ENCODE peak calls at places on chromosomes 7 and 10, in six cellular contexts. A is ACHN; L is stimulated activated effector memory CD8-positive, alpha-beta T cell treated with anti-CD3 and anti-CD28 coated beads, Interleukin-12 subunit alpha, Interleukin-12 subunit beta, amount 100 ng/mL, for 72 hours; T is stimulated activated CD8-positive, alpha-beta memory T cell treated with anti-CD3 and anti-CD28 coated beads, Interleukin-12 subunit alpha, Interleukin-12 subunit beta, amount 100 ng/mL, for 4 hours; B is brain pericyte; E is cardiac muscle cell. S is an unnamed sample.

GRCh38 chr10:92969151-92969550 is 91.4 kb upstream of the CYP26C1 start:
- DNase-seq in B (no peak), E (no peak), A (no peak), T (no peak), L (no peak), S (no peak)

GRCh38 chr7:146961617-146962016 is 845.0 kb downstream of the CNTNAP2 start:
- DNase-seq in E (no peak), B (peak), A (peak), T (no peak), L (no peak), S (no peak)

GRCh38 chr7:26663905-26664673 is 200.3 kb downstream of the SKAP2 start:
- DNase-seq in E (no peak), B (no peak), L (no peak), A (no peak), T (no peak), S (no peak)

GRCh38 chr7:2811476-2812118 is 32.5 kb downstream of the GNA12 start:
- DNase-seq in L (no peak), A (no peak), B (no peak), E (no peak), T (no peak), S (no peak)

GRCh38 chr7:135098391-135098790 is 49.5 kb upstream of the TMEM140 start:
- DNase-seq in E (no peak), B (no peak), L (no peak), T (no peak), A (no peak), S (no peak)

GRCh38 chr10:62230344-62231138 is 38.1 kb downstream of the RTKN2 start:
- DNase-seq in A (no peak), T (no peak), E (no peak), B (no peak), L (no peak), S (no peak)

GRCh38 chr7:100157069-100157333 is 1.5 kb downstream of the TRAPPC14 start:
- DNase-seq in A (no peak), B (no peak), T (no peak), L (no peak), E (no peak), S (no peak)

GRCh38 chr10:14736600-14737081 is 38.1 kb downstream of the FAM107B start:
- DNase-seq in A (no peak), L (no peak), E (peak), B (no peak), T (no peak), S (no peak)

GRCh38 chr7:128117691-128118090 is 86.5 kb upstream of the LRRC4 start:
- DNase-seq in B (no peak), T (no peak), E (no peak), A (no peak), L (no peak), S (no peak)

GRCh38 chr10:14126697-14127440 is 203.9 kb downstream of the FRMD4A start:
- DNase-seq in L (no peak), B (no peak), E (no peak), T (no peak), A (peak), S (no peak)

GRCh38 chr10:74145133-74145532 is 5.5 kb downstream of the AP3M1 start:
- DNase-seq in A (peak), L (no peak), T (no peak), B (peak), E (no peak), S (no peak)

GRCh38 chr7:130268463-130269317 is 2.0 kb downstream of the CPA2 start:
- DNase-seq in A (no peak), E (no peak), T (no peak), L (no peak), B (no peak), S (no peak)

GRCh38 chr10:15254808-15255655 is 86.5 kb upstream of the NMT2 start:
- DNase-seq in A (no peak), B (no peak), T (no peak), L (no peak), E (peak), S (no peak)

GRCh38 chr10:51683031-51683830 is 16.2 kb downstream of the CSTF2T start:
- DNase-seq in E (no peak), A (no peak), B (no peak), T (no peak), L (no peak), S (no peak)

GRCh38 chr10:102776779-102777417 is 33.1 kb downstream of the WBP1L start:
- DNase-seq in E (peak), L (no peak), A (no peak), B (peak), T (no peak), S (no peak)

GRCh38 chr10:126088144-126088543 is 191.8 kb downstream of the FANK1 start:
- DNase-seq in T (no peak), B (no peak), L (no peak), A (no peak), E (no peak), S (no peak)

GRCh38 chr7:148856035-148856881 is 27.8 kb downstream of the EZH2 start:
- DNase-seq in T (no peak), E (peak), B (no peak), L (no peak), A (peak), S (peak)

GRCh38 chr10:122307669-122308486 is 36.8 kb downstream of the BTBD16 start:
- DNase-seq in L (no peak), B (peak), T (no peak), E (no peak), A (peak), S (no peak)

GRCh38 chr7:12728192-12728538 is 40.7 kb downstream of the ARL4A start:
- DNase-seq in E (no peak), B (no peak), A (no peak), T (no peak), L (no peak), S (no peak)

GRCh38 chr7:73893342-73894101 is 32.6 kb downstream of the TMEM270 start:
- DNase-seq in A (no peak), E (no peak), T (no peak), L (no peak), B (no peak), S (no peak)